ENCODE peak calls at places on chromosomes 13 and 19, in six cellular contexts. E, C, N, D, F and G are unnamed samples.

GRCh38 chr13:43805071-43805468 is 18.3 kb upstream of the ENOX1 start:
- DNase-seq in E (peak; percentile 96), F (no peak), C (no peak), D (peak; percentile 55), N (no peak), G (no peak)

GRCh38 chr19:9487016-9487415 is 11.4 kb downstream of the ZNF560 start:
- DNase-seq in C (no peak), F (peak; percentile 20), E (no peak), D (no peak), N (no peak), G (no peak)

GRCh38 chr13:27088619-27089018 is 83.0 kb downstream of the USP12 start:
- DNase-seq in E (no peak), F (no peak), D (no peak), N (no peak), C (no peak), G (no peak)

GRCh38 chr13:82747331-82747730 is 1134.9 kb downstream of the SLITRK1 start:
- DNase-seq in D (no peak), C (no peak), N (no peak), F (no peak), E (no peak), G (no peak)

GRCh38 chr19:7636691-7637373 is at the start of gene STXBP2:
- DNase-seq in N (peak; percentile 40), D (peak; percentile 77), E (no peak), C (peak; percentile 34), F (peak; percentile 84), G (peak; percentile 92)

GRCh38 chr13:108834193-108834592 is 204.8 kb downstream of the MYO16 start:
- DNase-seq in C (no peak), D (no peak), E (peak; percentile 21), F (no peak), N (no peak), G (no peak)

GRCh38 chr19:29016926-29017760 is 195.8 kb downstream of the UQCRFS1 start:
- DNase-seq in E (no peak), D (no peak), C (no peak), F (no peak), N (no peak), G (no peak)

GRCh38 chr13:22735381-22735995 is 445.3 kb upstream of the SGCG start:
- DNase-seq in N (no peak), E (no peak), C (no peak), D (no peak), F (peak; percentile 7), G (no peak)

GRCh38 chr19:30596813-30597399 is 224.7 kb downstream of the ZNF536 start:
- DNase-seq in C (no peak), N (no peak), F (no peak), D (no peak), E (no peak), G (no peak)

GRCh38 chr13:31043891-31044657 is 111.6 kb downstream of the TEX26 start:
- DNase-seq in F (peak; percentile 86), D (peak; percentile 48), E (peak; percentile 81), C (peak; percentile 81), N (peak; percentile 39), G (peak; percentile 68)

GRCh38 chr13:30690282-30691188 is 44.8 kb upstream of the ALOX5AP start:
- DNase-seq in E (peak; percentile 99), D (peak; percentile 49), F (peak; percentile 87), N (no peak), C (peak; percentile 75), G (peak; percentile 37)

GRCh38 chr13:110442946-110443632 is 118.4 kb downstream of the RAB20 start:
- DNase-seq in E (peak; percentile 75), F (peak; percentile 28), D (no peak), C (no peak), N (no peak), G (no peak)

GRCh38 chr13:24719139-24719538 is 38.9 kb downstream of the ATP12A start:
- DNase-seq in N (no peak), C (no peak), F (no peak), D (no peak), E (no peak), G (no peak)

GRCh38 chr19:10670187-10670586 is 16.0 kb downstream of the ILF3 start:
- DNase-seq in D (no peak), F (no peak), E (no peak), N (no peak), C (no peak), G (no peak)

GRCh38 chr13:29548722-29549446 is 46.6 kb downstream of the SLC7A1 start:
- DNase-seq in D (no peak), C (no peak), E (peak; percentile 39), F (no peak), N (no peak), G (peak; percentile 43)

GRCh38 chr19:33000510-33000909 is 28.5 kb downstream of the FAAP24 start:
- DNase-seq in N (no peak), F (no peak), E (no peak), D (no peak), C (no peak), G (no peak)

GRCh38 chr13:48265217-48265815 is 32.3 kb downstream of the ITM2B start:
- DNase-seq in F (no peak), N (no peak), C (no peak), E (no peak), D (no peak), G (no peak)

GRCh38 chr19:48617146-48617937 is 1.6 kb downstream of the RPL18 start:
- DNase-seq in N (no peak), E (no peak), F (no peak), D (no peak), C (no peak), G (no peak)

GRCh38 chr13:41352935-41353801 is 42.1 kb downstream of the NAA16 start:
- DNase-seq in D (peak; percentile 20), C (no peak), N (no peak), F (peak; percentile 61), E (peak; percentile 59), G (peak; percentile 76)

GRCh38 chr13:106087201-106087600 is 448.3 kb downstream of the EFNB2 start:
- DNase-seq in F (no peak), D (no peak), C (no peak), E (no peak), N (no peak), G (no peak)

GRCh38 chr19:47723573-47723923 is 10.3 kb downstream of the EHD2 start:
- DNase-seq in C (peak; percentile 74), F (peak; percentile 98), E (peak; percentile 95), N (no peak), D (no peak), G (peak; percentile 44)

GRCh38 chr19:18590273-18591272 is 2.0 kb downstream of the REX1BD start:
- DNase-seq in E (peak; percentile 57), N (no peak), F (no peak), D (peak; percentile 59), C (no peak), G (peak; percentile 66)

GRCh38 chr13:28641600-28641926 is 17.4 kb upstream of the POMP start:
- DNase-seq in C (no peak), E (no peak), D (no peak), N (no peak), F (no peak), G (no peak)

GRCh38 chr19:16398530-16399241 is 73.1 kb downstream of the EPS15L1 start:
- DNase-seq in C (no peak), F (no peak), D (no peak), E (peak; percentile 12), N (no peak), G (no peak)

GRCh38 chr13:19587635-19588300 is 26.4 kb upstream of the TPTE2 start:
- DNase-seq in D (peak; percentile 18), E (peak; percentile 52), C (no peak), N (no peak), F (peak; percentile 75), G (peak; percentile 64)

GRCh38 chr19:35276706-35277281 is 5.5 kb upstream of the HAMP start:
- DNase-seq in N (no peak), D (no peak), F (no peak), E (no peak), C (no peak), G (no peak)

GRCh38 chr13:100138859-100139491 is 50.1 kb downstream of the PCCA start:
- DNase-seq in C (no peak), D (no peak), E (no peak), N (no peak), F (no peak), G (no peak)

GRCh38 chr13:100140441-100140840 is 51.5 kb downstream of the PCCA start:
- DNase-seq in E (peak; percentile 23), N (no peak), F (no peak), D (no peak), C (no peak), G (no peak)

DNA sequence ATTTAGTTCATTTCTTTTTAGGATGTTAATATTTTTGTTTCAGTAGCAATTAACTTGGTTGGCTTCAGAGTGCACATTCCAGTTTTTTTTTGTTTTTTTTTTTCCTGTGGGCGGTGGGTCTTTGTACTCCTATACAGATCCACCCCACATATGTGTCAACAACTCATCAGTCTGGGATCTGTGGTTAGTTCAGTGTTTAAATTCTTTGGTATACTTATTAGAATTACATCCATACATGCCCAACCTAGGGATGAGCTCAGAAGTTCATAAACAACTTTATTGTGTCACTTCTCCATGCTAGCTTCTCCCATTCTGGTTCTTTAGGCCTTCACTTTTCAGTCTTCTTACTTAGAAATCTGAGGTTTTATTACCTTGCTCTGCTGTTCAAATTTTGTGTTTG is 50.9 kb downstream of the PCCA start:
- DNase-seq in F (no peak), D (no peak), E (peak; percentile 67), C (no peak), N (no peak), G (no peak)
- TF ChIP-seq POLR2A in F (no peak), D (no peak), E (no peak), C (no peak), N (no peak), G (no peak)

GRCh38 chr19:2058570-2059421 is 7.8 kb upstream of the MKNK2 start:
- DNase-seq in E (no peak), D (no peak), N (no peak), F (no peak), C (no peak), G (no peak)
- TF ChIP-seq POLR2A in E (no peak), D (no peak), N (no peak), F (no peak), C (no peak), G (no peak)

GRCh38 chr19:913080-913748 is at the start of gene R3HDM4:
- DNase-seq in C (peak; percentile 84), E (peak; percentile 37), D (peak; percentile 61), F (peak; percentile 60), N (no peak), G (peak; percentile 91)
- TF ChIP-seq POLR2A in C (peak; percentile 47), E (peak; percentile 82), D (peak; percentile 38), F (peak; percentile 46), N (peak; percentile 79), G (peak; percentile 45)

GRCh38 chr19:50341091-50341564 is 12.0 kb upstream of the KCNC3 start:
- DNase-seq in F (peak; percentile 33), C (no peak), E (no peak), D (no peak), N (no peak), G (no peak)

GRCh38 chr19:50349277-50350057 is 16.0 kb downstream of the NAPSA start:
- DNase-seq in C (no peak), F (no peak), E (no peak), D (no peak), N (no peak), G (no peak)

GRCh38 chr19:50344661-50345318 is 15.6 kb upstream of the KCNC3 start:
- DNase-seq in E (no peak), D (no peak), N (no peak), C (no peak), F (peak; percentile 38), G (no peak)
- TF ChIP-seq POLR2A in E (no peak), D (no peak), N (peak; percentile 16), C (no peak), F (no peak), G (no peak)